ENCODE peak calls at places on chromosome 15, in eight cellular contexts. One of them, this sample, is unnamed. For H3K4me1, the result is how much of the 10 kb centered on the place peaks cover.

GRCh38 chr15:46059921-46060565 is 425.2 kb downstream of the SQOR start:
- DNase-seq in IMR-90: no peak
- DNase-seq in GM12878: no peak
- DNase-seq in GM23338: no peak
- DNase-seq in mesenchymal stem cell: no peak
- DNase-seq in PC-3: no peak
- DNase-seq in H9: no peak
- DNase-seq in neural progenitor cell: no peak
- DNase-seq in this sample: no peak

GRCh38 chr15:60062826-60063225 is 58.7 kb downstream of the FOXB1 start:
- DNase-seq in IMR-90: peak
- DNase-seq in GM12878: no peak
- DNase-seq in GM23338: no peak
- DNase-seq in mesenchymal stem cell: no peak
- DNase-seq in PC-3: no peak
- DNase-seq in H9: no peak
- DNase-seq in neural progenitor cell: no peak
- DNase-seq in this sample: no peak

GRCh38 chr15:42547926-42548257 is 701 bp downstream of the LRRC57 start:
- DNase-seq in IMR-90: peak
- DNase-seq in GM12878: no peak
- DNase-seq in GM23338: no peak
- DNase-seq in mesenchymal stem cell: no peak
- DNase-seq in PC-3: no peak
- DNase-seq in H9: no peak
- DNase-seq in neural progenitor cell: no peak
- DNase-seq in this sample: peak

GRCh38 chr15:66682865-66683264 is 19.2 kb upstream of the SMAD6 start:
- DNase-seq in IMR-90: peak
- DNase-seq in GM12878: no peak
- DNase-seq in GM23338: no peak
- DNase-seq in mesenchymal stem cell: no peak
- DNase-seq in PC-3: no peak
- DNase-seq in H9: no peak
- DNase-seq in neural progenitor cell: no peak
- DNase-seq in this sample: peak

GRCh38 chr15:28954466-28955159 is 68.8 kb downstream of the APBA2 start:
- DNase-seq in IMR-90: no peak
- DNase-seq in GM12878: no peak
- DNase-seq in GM23338: no peak
- DNase-seq in mesenchymal stem cell: no peak
- DNase-seq in PC-3: no peak
- DNase-seq in H9: peak
- DNase-seq in neural progenitor cell: no peak
- DNase-seq in this sample: no peak

GRCh38 chr15:52710050-52710709 is 31.0 kb upstream of the ATOSA start:
- DNase-seq in IMR-90: no peak
- DNase-seq in GM12878: peak
- DNase-seq in GM23338: no peak
- DNase-seq in mesenchymal stem cell: no peak
- DNase-seq in PC-3: no peak
- DNase-seq in H9: peak
- DNase-seq in neural progenitor cell: no peak
- DNase-seq in this sample: no peak

GRCh38 chr15:42919794-42920280 is 741 bp downstream of the TTBK2 start:
- DNase-seq in IMR-90: peak
- DNase-seq in GM12878: no peak
- DNase-seq in GM23338: peak
- DNase-seq in mesenchymal stem cell: peak
- DNase-seq in PC-3: peak
- DNase-seq in H9: peak
- DNase-seq in neural progenitor cell: peak
- DNase-seq in this sample: no peak

GRCh38 chr15:63481105-63481810 is 23.1 kb upstream of the USP3 start:
- DNase-seq in IMR-90: peak
- DNase-seq in GM12878: peak
- DNase-seq in GM23338: no peak
- DNase-seq in mesenchymal stem cell: peak
- DNase-seq in PC-3: peak
- DNase-seq in H9: no peak
- DNase-seq in neural progenitor cell: no peak
- DNase-seq in this sample: no peak

GRCh38 chr15:64507293-64507802 is 47.0 kb downstream of the ZNF609 start:
- DNase-seq in IMR-90: peak
- DNase-seq in GM12878: peak
- DNase-seq in GM23338: no peak
- DNase-seq in mesenchymal stem cell: peak
- DNase-seq in PC-3: no peak
- DNase-seq in H9: no peak
- DNase-seq in neural progenitor cell: peak
- DNase-seq in this sample: peak

GRCh38 chr15:90931737-90932659 is at the start of gene HDDC3:
- DNase-seq in IMR-90: peak
- DNase-seq in GM12878: peak
- DNase-seq in GM23338: peak
- DNase-seq in mesenchymal stem cell: peak
- DNase-seq in PC-3: peak
- DNase-seq in H9: peak
- DNase-seq in neural progenitor cell: peak
- DNase-seq in this sample: peak

GRCh38 chr15:90933310-90933709 is 961 bp upstream of the HDDC3 start:
- DNase-seq in IMR-90: no peak
- DNase-seq in GM12878: no peak
- DNase-seq in GM23338: no peak
- DNase-seq in mesenchymal stem cell: no peak
- DNase-seq in PC-3: no peak
- DNase-seq in H9: no peak
- DNase-seq in neural progenitor cell: no peak
- DNase-seq in this sample: peak

GRCh38 chr15:90932660-90932991 is 277 bp upstream of the HDDC3 start:
- DNase-seq in IMR-90: no peak
- DNase-seq in GM12878: no peak
- DNase-seq in GM23338: no peak
- DNase-seq in mesenchymal stem cell: no peak
- DNase-seq in PC-3: no peak
- DNase-seq in H9: no peak
- DNase-seq in neural progenitor cell: no peak
- DNase-seq in this sample: no peak

GRCh38 chr15:90930861-90931629 is 1.3 kb downstream of the HDDC3 start:
- DNase-seq in IMR-90: no peak
- DNase-seq in GM12878: no peak
- DNase-seq in GM23338: no peak
- DNase-seq in mesenchymal stem cell: no peak
- DNase-seq in PC-3: no peak
- DNase-seq in H9: no peak
- DNase-seq in neural progenitor cell: no peak
- DNase-seq in this sample: peak

DNA sequence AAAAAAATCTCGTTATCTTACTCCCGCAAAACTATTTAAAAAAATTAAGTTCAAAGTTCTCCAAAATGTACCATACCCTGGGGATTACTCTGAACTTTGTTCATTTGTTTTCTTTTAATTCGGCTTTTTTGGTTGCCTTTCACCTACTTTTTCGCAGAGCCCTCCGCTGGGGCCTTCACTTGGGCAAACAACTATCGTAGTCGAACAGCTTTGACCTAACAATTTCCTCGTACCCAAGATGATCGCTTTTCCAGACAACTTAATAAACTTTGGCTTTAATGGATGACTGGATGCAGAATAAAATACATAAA is 2.7 kb downstream of the HDDC3 start:
- DNase-seq in IMR-90: no peak
- DNase-seq in GM12878: no peak
- DNase-seq in GM23338: no peak
- DNase-seq in mesenchymal stem cell: no peak
- DNase-seq in PC-3: no peak
- DNase-seq in H9: no peak
- DNase-seq in neural progenitor cell: no peak
- DNase-seq in this sample: no peak
- H2AFZ ChIP-seq in IMR-90: peak
- H2AFZ ChIP-seq in GM12878: peak
- H2AFZ ChIP-seq in GM23338: no peak
- H2AFZ ChIP-seq in mesenchymal stem cell: no peak
- H2AFZ ChIP-seq in PC-3: peak
- H2AFZ ChIP-seq in H9: no peak
- H2AFZ ChIP-seq in neural progenitor cell: no peak
- H2AFZ ChIP-seq in this sample: peak

DNA sequence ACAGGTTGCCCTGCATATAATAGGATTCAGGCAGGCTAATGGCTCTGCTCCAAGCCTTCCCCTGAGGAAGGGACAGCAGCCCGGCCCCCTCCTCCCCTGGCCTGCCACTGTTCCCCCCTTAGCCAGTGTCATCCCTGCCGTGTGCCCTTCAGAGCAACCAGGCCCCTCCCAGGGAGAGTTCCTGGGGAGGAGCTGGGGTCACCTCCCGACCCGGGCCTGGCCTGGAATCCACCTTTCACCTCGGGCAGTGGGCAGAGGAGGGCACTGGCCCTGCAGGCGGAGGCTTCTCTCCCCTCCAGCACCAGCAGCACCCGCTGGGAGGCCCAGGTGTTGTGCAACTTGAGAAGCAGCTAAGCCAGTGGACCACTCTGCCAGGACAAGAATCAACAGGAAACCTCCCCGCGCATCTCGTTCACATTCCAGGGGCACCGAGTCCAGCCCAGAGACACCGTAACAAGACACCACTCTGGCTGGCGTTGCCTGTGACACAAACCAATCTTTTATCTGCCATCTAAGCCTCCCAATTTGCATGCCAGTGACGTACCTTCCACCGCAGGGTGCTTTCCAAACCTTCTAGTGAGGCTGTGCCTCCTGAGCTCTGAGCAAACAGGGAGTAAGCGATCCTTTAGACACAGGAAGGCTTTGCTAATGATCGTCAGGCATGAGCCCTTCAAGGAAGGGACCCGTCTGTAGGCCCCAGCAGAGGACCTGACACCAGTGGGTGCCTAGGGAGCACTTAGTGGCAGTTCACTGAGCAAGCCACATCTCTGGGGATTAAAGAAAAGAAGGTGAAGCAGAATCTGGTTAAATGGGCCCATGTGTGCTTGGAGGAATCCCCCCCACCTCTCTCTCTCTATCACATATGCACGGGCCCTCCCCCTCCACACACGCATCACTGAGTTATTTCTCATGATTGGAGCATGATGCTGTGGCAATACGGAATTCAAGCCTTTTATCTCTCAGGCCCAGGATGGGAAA is 98.9 kb upstream of the TLE3 start:
- DNase-seq in IMR-90: peak
- DNase-seq in GM12878: peak
- DNase-seq in GM23338: peak
- DNase-seq in mesenchymal stem cell: peak
- DNase-seq in PC-3: peak
- DNase-seq in H9: peak
- DNase-seq in neural progenitor cell: peak
- DNase-seq in this sample: peak
- H3K4me1 ChIP-seq in IMR-90: under half
- H3K4me1 ChIP-seq in GM12878: under half
- H3K4me1 ChIP-seq in GM23338: under half
- H3K4me1 ChIP-seq in mesenchymal stem cell: under half
- H3K4me1 ChIP-seq in PC-3: under half
- H3K4me1 ChIP-seq in H9: under half
- H3K4me1 ChIP-seq in neural progenitor cell: under half
- H3K4me1 ChIP-seq in this sample: under half

DNA sequence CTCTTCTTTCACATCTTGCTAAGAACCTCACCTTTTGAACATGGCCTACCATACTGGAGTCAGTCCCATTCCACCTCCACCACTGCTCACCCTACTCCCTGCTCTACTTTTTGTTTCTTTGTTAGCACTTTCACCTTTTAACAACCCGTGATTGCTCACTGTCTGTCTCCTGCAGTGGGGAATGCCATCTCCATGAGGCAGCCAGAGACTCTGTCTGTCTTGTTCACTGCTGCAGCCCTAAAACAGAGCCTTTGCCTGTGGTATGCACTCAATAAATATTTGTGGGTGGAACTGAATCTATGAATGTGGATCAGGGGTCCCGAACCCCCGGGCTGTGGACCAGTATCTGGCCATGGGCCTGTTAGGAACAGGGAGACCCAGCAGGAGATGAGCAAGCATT is 16.5 kb upstream of the TLE3 start:
- DNase-seq in IMR-90: no peak
- DNase-seq in GM12878: no peak
- DNase-seq in GM23338: no peak
- DNase-seq in mesenchymal stem cell: peak
- DNase-seq in PC-3: no peak
- DNase-seq in H9: no peak
- DNase-seq in neural progenitor cell: no peak
- DNase-seq in this sample: no peak
- H2AFZ ChIP-seq in IMR-90: no peak
- H2AFZ ChIP-seq in GM12878: no peak
- H2AFZ ChIP-seq in GM23338: no peak
- H2AFZ ChIP-seq in mesenchymal stem cell: no peak
- H2AFZ ChIP-seq in PC-3: no peak
- H2AFZ ChIP-seq in H9: no peak
- H2AFZ ChIP-seq in neural progenitor cell: no peak
- H2AFZ ChIP-seq in this sample: no peak

GRCh38 chr15:38558714-38559059 is 5.9 kb downstream of the RASGRP1 start:
- DNase-seq in IMR-90: peak
- DNase-seq in GM12878: no peak
- DNase-seq in GM23338: no peak
- DNase-seq in mesenchymal stem cell: peak
- DNase-seq in PC-3: peak
- DNase-seq in H9: no peak
- DNase-seq in neural progenitor cell: peak
- DNase-seq in this sample: peak

GRCh38 chr15:38559131-38559530 is 5.5 kb downstream of the RASGRP1 start:
- DNase-seq in IMR-90: no peak
- DNase-seq in GM12878: no peak
- DNase-seq in GM23338: no peak
- DNase-seq in mesenchymal stem cell: no peak
- DNase-seq in PC-3: no peak
- DNase-seq in H9: no peak
- DNase-seq in neural progenitor cell: no peak
- DNase-seq in this sample: no peak

GRCh38 chr15:38559908-38560307 is 4.7 kb downstream of the RASGRP1 start:
- DNase-seq in IMR-90: no peak
- DNase-seq in GM12878: no peak
- DNase-seq in GM23338: no peak
- DNase-seq in mesenchymal stem cell: no peak
- DNase-seq in PC-3: no peak
- DNase-seq in H9: no peak
- DNase-seq in neural progenitor cell: no peak
- DNase-seq in this sample: peak

GRCh38 chr15:38562278-38562677 is 2.3 kb downstream of the RASGRP1 start:
- DNase-seq in IMR-90: no peak
- DNase-seq in GM12878: no peak
- DNase-seq in GM23338: peak
- DNase-seq in mesenchymal stem cell: no peak
- DNase-seq in PC-3: no peak
- DNase-seq in H9: peak
- DNase-seq in neural progenitor cell: no peak
- DNase-seq in this sample: no peak

DNA sequence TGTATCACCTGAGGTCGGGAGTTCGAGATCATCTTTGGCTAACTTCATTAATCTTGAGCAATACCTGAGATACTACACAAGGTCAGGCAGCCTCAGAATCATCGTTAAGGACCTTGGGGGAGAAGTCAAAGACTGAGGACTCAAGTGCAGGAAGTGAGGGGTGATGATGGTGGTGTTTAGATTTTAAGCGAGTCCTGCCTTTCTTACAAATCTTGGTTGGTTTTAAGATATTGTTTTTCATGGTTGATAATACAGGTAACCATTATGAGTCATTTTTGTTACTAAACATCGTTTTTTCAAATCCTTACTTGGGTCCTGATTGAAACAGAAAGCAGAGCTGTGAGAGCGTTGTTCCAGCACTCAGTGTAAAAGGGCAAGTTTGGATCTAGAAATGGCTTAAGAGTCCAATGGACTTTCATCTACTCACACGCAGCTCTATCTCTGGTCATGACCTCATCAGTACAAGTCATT is 4.1 kb downstream of the RASGRP1 start:
- DNase-seq in IMR-90: no peak
- DNase-seq in GM12878: no peak
- DNase-seq in GM23338: no peak
- DNase-seq in mesenchymal stem cell: no peak
- DNase-seq in PC-3: no peak
- DNase-seq in H9: no peak
- DNase-seq in neural progenitor cell: no peak
- DNase-seq in this sample: no peak
- H3K4me1 ChIP-seq in IMR-90: under half
- H3K4me1 ChIP-seq in GM12878: half or more
- H3K4me1 ChIP-seq in GM23338: under half
- H3K4me1 ChIP-seq in mesenchymal stem cell: under half
- H3K4me1 ChIP-seq in PC-3: under half
- H3K4me1 ChIP-seq in H9: under half
- H3K4me1 ChIP-seq in neural progenitor cell: under half
- H3K4me1 ChIP-seq in this sample: under half

This sample was measured in osteoblast.